ENCODE peak calls at places on chromosomes 11 and 22, in five cellular contexts. One of them, this sample, is unnamed.

GRCh38 chr11:2517386-2518064 is 72.7 kb downstream of the KCNQ1 start:
- DNase-seq in stimulated activated naive CD4-positive, alpha-beta T cell: no peak
- DNase-seq in EL: no peak
- DNase-seq in stimulated activated CD4-positive, alpha-beta T cell treated with anti-CD3 and anti-CD28 coated beads, Interleukin-1b, Interleukin-23, amount 100 ng/mL, for 24 hours: no peak
- DNase-seq in NCI-H1417: no peak
- DNase-seq in this sample: peak

GRCh38 chr22:40043086-40043485 is 48.3 kb downstream of the FAM83F start:
- DNase-seq in stimulated activated naive CD4-positive, alpha-beta T cell: no peak
- DNase-seq in EL: no peak
- DNase-seq in stimulated activated CD4-positive, alpha-beta T cell treated with anti-CD3 and anti-CD28 coated beads, Interleukin-1b, Interleukin-23, amount 100 ng/mL, for 24 hours: no peak
- DNase-seq in NCI-H1417: no peak
- DNase-seq in this sample: peak

GRCh38 chr22:23457586-23457985 is 122.5 kb downstream of the IGLL1 start:
- DNase-seq in stimulated activated naive CD4-positive, alpha-beta T cell: no peak
- DNase-seq in EL: no peak
- DNase-seq in stimulated activated CD4-positive, alpha-beta T cell treated with anti-CD3 and anti-CD28 coated beads, Interleukin-1b, Interleukin-23, amount 100 ng/mL, for 24 hours: no peak
- DNase-seq in NCI-H1417: peak
- DNase-seq in this sample: no peak

GRCh38 chr22:20945578-20945934 is 21.5 kb upstream of the AIFM3 start:
- DNase-seq in stimulated activated naive CD4-positive, alpha-beta T cell: no peak
- DNase-seq in EL: no peak
- DNase-seq in stimulated activated CD4-positive, alpha-beta T cell treated with anti-CD3 and anti-CD28 coated beads, Interleukin-1b, Interleukin-23, amount 100 ng/mL, for 24 hours: no peak
- DNase-seq in NCI-H1417: no peak
- DNase-seq in this sample: no peak

GRCh38 chr11:113023228-113023627 is 62.0 kb downstream of the NCAM1 start:
- DNase-seq in stimulated activated naive CD4-positive, alpha-beta T cell: no peak
- DNase-seq in EL: no peak
- DNase-seq in stimulated activated CD4-positive, alpha-beta T cell treated with anti-CD3 and anti-CD28 coated beads, Interleukin-1b, Interleukin-23, amount 100 ng/mL, for 24 hours: no peak
- DNase-seq in NCI-H1417: no peak
- DNase-seq in this sample: no peak

GRCh38 chr11:57568330-57568766 is 876 bp upstream of the UBE2L6 start:
- DNase-seq in stimulated activated naive CD4-positive, alpha-beta T cell: no peak
- DNase-seq in EL: peak
- DNase-seq in stimulated activated CD4-positive, alpha-beta T cell treated with anti-CD3 and anti-CD28 coated beads, Interleukin-1b, Interleukin-23, amount 100 ng/mL, for 24 hours: peak
- DNase-seq in NCI-H1417: no peak
- DNase-seq in this sample: no peak

GRCh38 chr11:14107071-14107470 is 144.5 kb downstream of the SPON1 start:
- DNase-seq in stimulated activated naive CD4-positive, alpha-beta T cell: no peak
- DNase-seq in EL: no peak
- DNase-seq in stimulated activated CD4-positive, alpha-beta T cell treated with anti-CD3 and anti-CD28 coated beads, Interleukin-1b, Interleukin-23, amount 100 ng/mL, for 24 hours: no peak
- DNase-seq in NCI-H1417: no peak
- DNase-seq in this sample: no peak

GRCh38 chr11:126318642-126319373 is 14.9 kb downstream of the DCPS start:
- DNase-seq in stimulated activated naive CD4-positive, alpha-beta T cell: peak
- DNase-seq in EL: peak
- DNase-seq in stimulated activated CD4-positive, alpha-beta T cell treated with anti-CD3 and anti-CD28 coated beads, Interleukin-1b, Interleukin-23, amount 100 ng/mL, for 24 hours: no peak
- DNase-seq in NCI-H1417: no peak
- DNase-seq in this sample: peak

GRCh38 chr22:29994941-29995340 is 85.3 kb upstream of the HORMAD2 start:
- DNase-seq in stimulated activated naive CD4-positive, alpha-beta T cell: no peak
- DNase-seq in EL: peak
- DNase-seq in stimulated activated CD4-positive, alpha-beta T cell treated with anti-CD3 and anti-CD28 coated beads, Interleukin-1b, Interleukin-23, amount 100 ng/mL, for 24 hours: no peak
- DNase-seq in NCI-H1417: no peak
- DNase-seq in this sample: no peak

GRCh38 chr11:74020537-74020936 is 11.7 kb upstream of the UCP3 start:
- DNase-seq in stimulated activated naive CD4-positive, alpha-beta T cell: no peak
- DNase-seq in EL: no peak
- DNase-seq in stimulated activated CD4-positive, alpha-beta T cell treated with anti-CD3 and anti-CD28 coated beads, Interleukin-1b, Interleukin-23, amount 100 ng/mL, for 24 hours: no peak
- DNase-seq in NCI-H1417: no peak
- DNase-seq in this sample: no peak

This sample was measured in osteoblast.